ENCODE peak calls at places on chromosomes 4 and X, in six cellular contexts. K is colonic mucosa, E is AG04449, F is GM12865, L is PC-3, Q is lung. M is an unnamed sample.

GRCh38 chr4:148007303-148007702 is 275.4 kb downstream of the ARHGAP10 start:
- DNase-seq in L (peak; percentile 95), E (peak; percentile 90), F (no peak), K (no peak), Q (no peak), M (no peak)

GRCh38 chr4:51932261-51932660 is 87.9 kb downstream of the LRRC66 start:
- DNase-seq in F (no peak), K (no peak), Q (no peak), E (peak; percentile 54), L (no peak), M (no peak)

GRCh38 chr4:141077611-141078225 is 55.6 kb downstream of the RNF150 start:
- DNase-seq in K (no peak), F (no peak), Q (no peak), E (no peak), L (no peak), M (no peak)

GRCh38 chr4:63693321-63693720 is 715.9 kb downstream of the TECRL start:
- DNase-seq in F (no peak), K (no peak), L (peak; percentile 9), E (no peak), Q (no peak), M (no peak)

GRCh38 chr4:153759407-153760226 is at the start of gene RNF175:
- DNase-seq in F (no peak), L (no peak), K (no peak), E (no peak), Q (no peak), M (peak; percentile 69)

GRCh38 chr4:106201373-106201772 is 114.6 kb downstream of the TBCK start:
- DNase-seq in K (no peak), L (peak; percentile 33), Q (no peak), F (no peak), E (no peak), M (no peak)

GRCh38 chrX:140762061-140762460 is 52.5 kb downstream of the LINC00632 start:
- DNase-seq in Q (peak; percentile 32), F (peak; percentile 31), K (peak; percentile 32), E (no peak), L (peak; percentile 73), M (peak; percentile 44)

GRCh38 chrX:49627030-49627777 is 28.4 kb downstream of the GAGE1 start:
- DNase-seq in L (peak; percentile 20), K (no peak), Q (no peak), F (peak; percentile 4), E (no peak), M (no peak)

GRCh38 chrX:150958177-150958576 is 25.0 kb upstream of the HMGB3 start:
- DNase-seq in Q (no peak), F (no peak), K (no peak), L (no peak), E (no peak), M (peak; percentile 27)

GRCh38 chrX:56068274-56068758 is 163.8 kb upstream of the KLF8 start:
- DNase-seq in Q (no peak), E (no peak), L (no peak), F (peak; percentile 54), K (no peak), M (no peak)

GRCh38 chrX:21912220-21912619 is 28.3 kb upstream of the SMS start:
- DNase-seq in Q (no peak), L (no peak), E (no peak), K (no peak), F (no peak), M (no peak)

GRCh38 chrX:51215266-51215665 is 117.4 kb upstream of the NUDT10 start:
- DNase-seq in E (no peak), K (no peak), F (no peak), Q (no peak), L (peak; percentile 1), M (no peak)

GRCh38 chrX:151708821-151709220 is 7.0 kb upstream of the FATE1 start:
- DNase-seq in E (no peak), Q (no peak), L (no peak), K (no peak), F (no peak), M (no peak)

DNA sequence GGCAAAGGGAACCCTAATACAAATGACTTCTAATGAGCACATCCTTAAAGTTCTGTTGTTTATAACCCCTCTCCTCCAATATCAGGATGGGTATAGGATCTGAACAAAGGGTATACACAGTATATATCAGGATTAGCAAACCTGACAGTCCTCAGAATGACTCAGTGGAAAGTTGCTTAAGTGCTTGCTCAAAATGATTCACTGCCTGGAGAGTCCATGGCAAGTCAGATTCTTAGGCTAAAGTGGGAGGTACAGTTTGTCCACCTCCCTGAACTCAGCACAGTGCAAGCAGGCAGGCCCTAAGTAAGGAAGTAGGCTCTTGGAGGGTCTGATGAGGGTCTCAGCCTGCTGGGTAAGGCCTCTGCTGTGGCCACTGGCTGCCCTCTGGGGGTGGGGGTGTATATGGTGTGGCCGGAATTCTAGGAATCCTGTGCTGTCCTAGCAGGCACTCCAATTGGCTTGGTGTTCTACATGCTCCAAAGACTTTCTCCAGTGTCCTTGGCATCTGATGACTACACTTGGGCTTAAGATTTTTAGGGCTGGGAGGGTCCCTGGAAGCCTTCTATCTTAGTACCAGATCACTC is 54.3 kb downstream of the CHRDL1 start:
- DNase-seq in K (no peak), E (no peak), L (peak; percentile 10), F (no peak), Q (no peak), M (no peak)
- TF ChIP-seq CTCF in K (no peak), E (no peak), L (no peak), F (no peak), Q (no peak), M (no peak)

GRCh38 chr4:155530290-155530689 is 136.4 kb upstream of the GUCY1A1 start:
- DNase-seq in L (peak; percentile 91), E (no peak), K (no peak), F (no peak), Q (no peak), M (no peak)

GRCh38 chr4:155530857-155531256 is 135.8 kb upstream of the GUCY1A1 start:
- DNase-seq in F (no peak), L (peak; percentile 48), K (no peak), Q (no peak), E (no peak), M (no peak)

GRCh38 chr4:155526452-155527169 is 140.0 kb upstream of the GUCY1A1 start:
- DNase-seq in E (no peak), K (no peak), L (no peak), Q (no peak), F (no peak), M (no peak)

GRCh38 chr4:155529761-155530160 is 136.9 kb upstream of the GUCY1A1 start:
- DNase-seq in L (peak; percentile 41), Q (no peak), F (no peak), K (no peak), E (no peak), M (no peak)

DNA sequence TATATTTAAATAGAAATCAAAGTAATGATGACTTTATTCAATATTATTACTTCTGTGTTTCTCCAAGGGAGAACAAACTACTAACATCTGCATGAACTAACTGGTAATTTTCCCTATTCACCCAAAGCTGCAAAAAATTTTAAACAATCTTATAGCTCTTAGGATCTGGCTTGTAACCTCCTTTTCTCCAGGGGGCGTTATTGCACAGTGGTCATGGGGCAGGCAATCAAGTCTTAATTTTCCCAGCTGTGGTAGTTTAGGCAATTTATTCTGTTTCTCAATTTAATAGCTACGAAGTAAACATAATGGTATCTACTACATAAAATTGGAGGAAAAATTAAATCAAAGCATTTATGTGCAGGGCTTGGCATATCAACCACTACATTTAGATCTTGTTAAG is 137.5 kb upstream of the GUCY1A1 start:
- DNase-seq in E (no peak), K (no peak), Q (no peak), F (peak; percentile 44), L (peak; percentile 44), M (no peak)
- TF ChIP-seq CTCF in E (no peak), K (no peak), Q (peak; percentile 11), F (peak; percentile 28), L (peak; percentile 68), M (no peak)

GRCh38 chr4:188061083-188061482 is 48.3 kb downstream of the TRIML2 start:
- DNase-seq in L (no peak), F (no peak), Q (no peak), E (no peak), K (no peak), M (no peak)
- TF ChIP-seq CTCF in L (no peak), F (no peak), Q (no peak), E (no peak), K (no peak), M (no peak)

GRCh38 chr4:142660728-142661127 is 185.4 kb downstream of the INPP4B start:
- DNase-seq in F (no peak), K (no peak), Q (no peak), L (no peak), E (no peak), M (no peak)

GRCh38 chr4:142663828-142664227 is 182.3 kb downstream of the INPP4B start:
- DNase-seq in Q (no peak), K (no peak), E (peak; percentile 16), L (peak; percentile 23), F (no peak), M (no peak)
- TF ChIP-seq CTCF in Q (no peak), K (no peak), E (no peak), L (no peak), F (no peak), M (no peak)

DNA sequence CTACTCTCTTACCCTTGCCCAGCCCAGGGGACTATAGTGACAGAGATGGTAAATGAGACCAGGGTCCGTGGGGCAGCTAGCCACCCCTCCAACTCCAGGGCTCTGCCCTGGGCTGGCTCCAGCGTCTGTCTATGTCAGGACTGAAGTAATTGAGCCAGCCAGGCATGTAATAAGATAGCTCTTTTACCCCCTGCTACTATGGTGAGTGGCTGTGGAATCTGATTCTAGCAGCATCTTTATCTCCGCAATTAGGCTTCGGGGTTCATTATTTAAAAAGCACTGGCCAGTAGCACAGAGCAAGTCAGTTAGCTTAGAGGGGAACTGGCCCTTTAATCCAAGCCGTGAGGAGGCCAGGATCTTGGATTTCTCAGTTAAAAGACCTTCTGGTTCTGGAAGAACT is 123.3 kb upstream of the RAI2 start:
- DNase-seq in K (no peak), L (no peak), Q (no peak), E (no peak), F (no peak), M (no peak)
- TF ChIP-seq CTCF in K (no peak), L (no peak), Q (no peak), E (no peak), F (no peak), M (no peak)

GRCh38 chrX:112769034-112769433 is 71.6 kb downstream of the AMOT start:
- DNase-seq in E (no peak), Q (no peak), F (no peak), K (no peak), L (no peak), M (no peak)

GRCh38 chrX:112779139-112779538 is 61.5 kb downstream of the AMOT start:
- DNase-seq in K (no peak), L (no peak), E (no peak), F (no peak), Q (no peak), M (no peak)

GRCh38 chrX:112768563-112768962 is 72.1 kb downstream of the AMOT start:
- DNase-seq in L (no peak), F (no peak), K (no peak), E (no peak), Q (no peak), M (no peak)

DNA sequence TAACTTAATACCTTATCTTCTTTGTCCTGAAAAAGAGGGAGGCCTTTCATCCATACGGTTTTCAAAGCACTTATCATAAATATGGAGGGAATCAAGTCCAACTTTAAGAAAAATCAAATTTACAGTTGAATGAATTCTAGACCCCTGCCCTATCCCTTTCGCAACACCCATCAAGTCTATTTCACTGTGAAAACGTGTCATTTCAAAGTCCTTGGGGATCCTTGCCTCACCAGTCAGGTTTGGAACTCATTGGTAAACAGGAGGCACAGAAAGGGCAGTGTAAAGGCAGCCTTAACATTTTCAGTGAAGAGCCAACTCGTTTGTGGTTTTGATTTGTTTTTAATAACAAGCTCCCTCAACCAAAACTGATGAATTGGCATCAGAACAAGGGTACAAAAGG is 66.5 kb downstream of the AMOT start:
- DNase-seq in Q (no peak), K (no peak), E (no peak), F (no peak), L (no peak), M (no peak)
- TF ChIP-seq CTCF in Q (no peak), K (no peak), E (no peak), F (no peak), L (no peak), M (no peak)

M was measured in glutamatergic neuron.